ENCODE peak calls at places on chromosomes 7 and 10, in four cellular contexts. U is breast epithelium, I is uterus, X is tibial nerve. C is an unnamed sample.

GRCh38 chr7:28573059-28573553 is 160.8 kb downstream of the CREB5 start:
- DNase-seq in U (peak), I (peak), X (peak), C (no peak)

GRCh38 chr10:117274509-117274908 is 33.6 kb downstream of the SLC18A2 start:
- DNase-seq in U (no peak), I (no peak), X (no peak), C (no peak)

GRCh38 chr10:129851941-129852650 is 112.0 kb downstream of the EBF3 start:
- DNase-seq in U (peak), I (no peak), X (no peak), C (peak)

GRCh38 chr7:28942158-28942557 is 16.0 kb downstream of the TRIL start:
- DNase-seq in U (no peak), I (no peak), X (no peak), C (no peak)

GRCh38 chr10:10528563-10528910 is 489.1 kb upstream of the CELF2 start:
- DNase-seq in U (no peak), I (no peak), X (no peak), C (no peak)

GRCh38 chr7:103009466-103010219 is 65.0 kb downstream of the FBXL13 start:
- DNase-seq in U (no peak), I (no peak), X (no peak), C (no peak)

GRCh38 chr7:41148521-41148951 is 554.4 kb downstream of the INHBA start:
- DNase-seq in U (no peak), I (no peak), X (no peak), C (no peak)

GRCh38 chr10:79381804-79382221 is 34.5 kb downstream of the PPIF start:
- DNase-seq in U (no peak), I (peak), X (no peak), C (peak)

GRCh38 chr7:24764972-24765744 is 7.9 kb upstream of the GSDME start:
- DNase-seq in U (no peak), I (no peak), X (no peak), C (no peak)

GRCh38 chr10:97792058-97792721 is 20.4 kb upstream of the SFRP5 start:
- DNase-seq in U (peak), I (peak), X (peak), C (no peak)

GRCh38 chr7:133389727-133390126 is 136.8 kb downstream of the EXOC4 start:
- DNase-seq in U (no peak), I (no peak), X (no peak), C (no peak)

GRCh38 chr7:130146693-130147520 is 58.3 kb downstream of the TMEM209 start:
- DNase-seq in U (no peak), I (no peak), X (no peak), C (no peak)

GRCh38 chr10:5479481-5480161 is 19.7 kb downstream of the CALML5 start:
- DNase-seq in U (no peak), I (no peak), X (no peak), C (no peak)

DNA sequence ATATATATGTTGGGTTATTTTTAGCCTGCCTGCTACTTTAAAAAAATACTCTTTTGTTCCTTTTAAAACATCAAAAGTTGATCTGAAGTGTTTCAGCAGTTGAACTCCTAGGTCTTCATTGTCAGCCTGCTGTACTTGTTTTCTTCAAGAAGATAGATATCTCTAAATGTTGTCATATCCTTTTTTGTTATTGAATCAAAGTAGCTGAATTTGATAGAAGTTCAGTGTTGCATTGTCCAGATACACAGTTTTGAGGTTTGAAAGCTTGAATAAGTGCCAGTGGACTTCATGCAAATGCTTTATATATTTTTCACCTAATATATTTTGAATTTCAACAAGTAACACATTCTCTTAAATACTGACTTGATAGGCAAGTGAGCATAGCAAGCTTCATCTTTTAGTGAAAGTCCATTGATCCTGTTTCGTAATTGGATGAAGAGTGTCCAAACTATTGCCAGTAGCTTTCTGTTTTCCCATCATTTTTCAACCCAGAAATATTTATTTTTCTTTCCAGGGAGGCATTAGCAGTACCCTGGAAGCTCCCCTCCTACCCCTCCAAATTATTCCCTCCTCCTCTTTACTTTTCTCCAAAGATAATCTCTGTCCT is 114.3 kb downstream of the TPST1 start:
- DNase-seq in U (no peak), I (no peak), X (no peak), C (no peak)
- TF ChIP-seq CTCF in U (no peak), I (no peak), X (no peak), C (no peak)

GRCh38 chr7:73830618-73830871 is 251 bp upstream of the CLDN4 start:
- DNase-seq in U (no peak), I (no peak), X (no peak), C (no peak)
- H3K27ac ChIP-seq in U (peak), I (no peak), X (no peak), C (peak)

GRCh38 chr10:55628260-55628701 is 732.8 kb downstream of the ZWINT start:
- DNase-seq in U (peak), I (no peak), X (no peak), C (peak)
- TF ChIP-seq CTCF in U (no peak), I (no peak), X (no peak), C (no peak)

GRCh38 chr7:44959433-44959951 is 19.3 kb downstream of the MYO1G start:
- DNase-seq in U (no peak), I (no peak), X (no peak), C (peak)
- H3K27ac ChIP-seq in U (no peak), I (no peak), X (no peak), C (no peak)

DNA sequence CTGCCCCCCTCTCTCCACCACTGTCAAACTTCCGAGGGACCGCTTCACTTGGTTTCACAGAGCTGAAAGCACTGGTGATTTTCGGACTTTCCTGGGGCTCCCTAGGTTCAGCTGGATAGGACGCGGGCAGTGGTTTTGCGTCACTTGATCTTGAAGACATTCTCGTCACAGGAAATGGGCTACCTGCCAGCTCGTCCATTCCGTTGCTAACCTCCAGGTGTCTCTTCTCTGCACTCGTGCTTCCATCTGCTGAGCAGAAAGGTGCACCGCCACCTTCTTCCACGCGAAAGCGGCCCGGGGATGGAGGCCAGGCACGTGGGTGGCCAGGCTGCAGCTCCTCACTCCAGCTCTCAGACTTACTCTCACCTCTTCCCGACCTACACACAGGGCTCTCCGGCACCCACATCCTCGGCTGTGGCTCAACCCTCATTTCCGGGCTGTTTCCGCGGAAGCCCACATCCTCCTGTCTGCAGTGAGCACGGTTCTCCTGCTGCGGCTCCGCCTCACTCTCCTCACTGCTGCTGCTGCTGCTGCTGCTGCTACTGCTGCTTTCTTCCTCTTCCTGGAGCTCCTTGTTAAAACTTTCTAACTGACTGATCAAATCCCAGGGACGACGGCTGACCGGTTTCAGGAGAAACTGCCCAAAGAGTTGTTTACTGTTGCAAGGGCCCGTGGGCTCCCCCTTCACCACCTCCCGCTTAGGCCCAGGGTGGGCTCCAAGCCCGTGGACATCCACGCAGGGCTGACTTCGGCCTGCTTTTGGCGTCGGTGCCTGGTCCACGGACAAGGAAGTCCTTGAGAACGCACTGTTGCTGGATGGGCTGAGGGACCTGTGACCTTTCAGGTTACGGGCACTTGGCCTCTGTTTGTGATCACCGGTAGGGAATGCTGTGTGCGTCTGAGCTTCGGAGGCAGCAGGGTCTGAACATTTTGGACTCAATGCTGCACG is 32.1 kb downstream of the JCAD start:
- DNase-seq in U (peak), I (peak), X (no peak), C (no peak)
- TF ChIP-seq CTCF in U (peak), I (peak), X (no peak), C (no peak)